ENCODE peak calls at places on chromosomes 7 and 10, in nine cellular contexts. P, C, B, L, E, X, T, Y and F are unnamed samples. For H3K9me3, the result is how much of the 10 kb centered on the place peaks cover.

GRCh38 chr7:157299613-157300405 is 37.0 kb upstream of the DNAJB6 start:
- DNase-seq in P (no peak), C (no peak), B (no peak), L (no peak), E (no peak), X (no peak), T (no peak), Y (no peak), F (peak)

GRCh38 chr7:133164444-133164843 is 82.6 kb upstream of the CHCHD3 start:
- DNase-seq in P (no peak), C (no peak), B (no peak), L (no peak), E (no peak), X (no peak), T (no peak), Y (no peak), F (no peak)

GRCh38 chr10:123331438-123331837 is 177.2 kb downstream of the BUB3 start:
- DNase-seq in P (no peak), C (no peak), B (no peak), L (no peak), E (no peak), X (no peak), T (no peak), Y (no peak), F (no peak)

GRCh38 chr10:103114876-103115275 is 78.2 kb downstream of the NT5C2 start:
- DNase-seq in P (no peak), C (no peak), B (no peak), L (no peak), E (no peak), X (no peak), T (no peak), Y (no peak), F (no peak)

GRCh38 chr7:83271212-83272099 is 108.8 kb upstream of the PCLO start:
- DNase-seq in P (no peak), C (no peak), B (no peak), L (no peak), E (no peak), X (no peak), T (peak), Y (no peak), F (no peak)

GRCh38 chr10:90915141-90916075 is 5.5 kb downstream of the ANKRD1 start:
- DNase-seq in P (no peak), C (no peak), B (peak), L (no peak), E (no peak), X (no peak), T (no peak), Y (no peak), F (no peak)

GRCh38 chr7:91634485-91635177 is 245.9 kb downstream of the MTERF1 start:
- DNase-seq in P (no peak), C (no peak), B (no peak), L (no peak), E (no peak), X (no peak), T (no peak), Y (no peak), F (no peak)

GRCh38 chr7:17247357-17247756 is 51.1 kb upstream of the AHR start:
- DNase-seq in P (no peak), C (no peak), B (no peak), L (no peak), E (no peak), X (no peak), T (no peak), Y (no peak), F (no peak)

GRCh38 chr10:60314306-60314940 is 75.3 kb downstream of the ANK3 start:
- DNase-seq in P (no peak), C (no peak), B (no peak), L (no peak), E (no peak), X (no peak), T (no peak), Y (no peak), F (no peak)

GRCh38 chr7:20529260-20529659 is 86.2 kb upstream of the ABCB5 start:
- DNase-seq in P (no peak), C (no peak), B (no peak), L (no peak), E (no peak), X (no peak), T (no peak), Y (no peak), F (no peak)

GRCh38 chr7:7799138-7799537 is 80.7 kb upstream of the RPA3 start:
- DNase-seq in P (no peak), C (no peak), B (no peak), L (no peak), E (no peak), X (no peak), T (peak), Y (no peak), F (no peak)

GRCh38 chr7:150902078-150903033 is 50.0 kb downstream of the AOC1 start:
- DNase-seq in P (no peak), C (no peak), B (no peak), L (peak), E (no peak), X (no peak), T (no peak), Y (no peak), F (no peak)

GRCh38 chr7:2715341-2716231 is 27.6 kb downstream of the AMZ1 start:
- DNase-seq in P (no peak), C (no peak), B (no peak), L (no peak), E (no peak), X (no peak), T (no peak), Y (no peak), F (no peak)

GRCh38 chr7:75624134-75624832 is 114.5 kb downstream of the HIP1 start:
- DNase-seq in P (no peak), C (peak), B (peak), L (no peak), E (peak), X (peak), T (peak), Y (no peak), F (peak)

GRCh38 chr7:132865766-132866531 is 215.9 kb downstream of the CHCHD3 start:
- DNase-seq in P (no peak), C (peak), B (no peak), L (no peak), E (no peak), X (no peak), T (peak), Y (no peak), F (no peak)

GRCh38 chr7:81604075-81604807 is 165.6 kb downstream of the HGF start:
- DNase-seq in P (no peak), C (no peak), B (no peak), L (no peak), E (no peak), X (no peak), T (peak), Y (no peak), F (no peak)

GRCh38 chr10:24869354-24870016 is 82.9 kb downstream of the PRTFDC1 start:
- DNase-seq in P (no peak), C (no peak), B (no peak), L (no peak), E (no peak), X (no peak), T (no peak), Y (no peak), F (no peak)

GRCh38 chr7:15889501-15889900 is 203.0 kb upstream of the MEOX2 start:
- DNase-seq in P (no peak), C (no peak), B (peak), L (no peak), E (no peak), X (no peak), T (peak), Y (no peak), F (no peak)

GRCh38 chr7:129503725-129504124 is 1.4 kb downstream of the SMKR1 start:
- DNase-seq in P (no peak), C (no peak), B (no peak), L (no peak), E (no peak), X (no peak), T (no peak), Y (peak), F (no peak)

GRCh38 chr10:124637746-124638145 is 106.4 kb downstream of the FAM53B start:
- DNase-seq in P (no peak), C (no peak), B (no peak), L (no peak), E (no peak), X (no peak), T (no peak), Y (no peak), F (peak)

GRCh38 chr10:70125918-70126590 is 6.6 kb downstream of the AIFM2 start:
- DNase-seq in P (no peak), C (no peak), B (no peak), L (no peak), E (no peak), X (no peak), T (no peak), Y (no peak), F (peak)

GRCh38 chr7:114508096-114508495 is 93.5 kb downstream of the FOXP2 start:
- DNase-seq in P (no peak), C (no peak), B (no peak), L (no peak), E (no peak), X (no peak), T (no peak), Y (no peak), F (no peak)

GRCh38 chr10:121736315-121737002 is 138.2 kb upstream of the FGFR2 start:
- DNase-seq in P (no peak), C (no peak), B (no peak), L (no peak), E (no peak), X (no peak), T (no peak), Y (no peak), F (no peak)

GRCh38 chr7:94630855-94631254 is 25.1 kb downstream of the SGCE start:
- DNase-seq in P (no peak), C (no peak), B (no peak), L (no peak), E (no peak), X (no peak), T (peak), Y (no peak), F (no peak)

GRCh38 chr7:80622531-80622930 is 15.9 kb upstream of the CD36 start:
- DNase-seq in P (no peak), C (no peak), B (no peak), L (no peak), E (no peak), X (no peak), T (no peak), Y (no peak), F (no peak)

GRCh38 chr10:47042199-47042473 is 130.9 kb downstream of the PTPN20 start:
- DNase-seq in P (no peak), C (no peak), B (peak), L (peak), E (peak), X (no peak), T (no peak), Y (peak), F (peak)

GRCh38 chr7:134836447-134836846 is 57.0 kb downstream of the CALD1 start:
- DNase-seq in P (no peak), C (no peak), B (no peak), L (no peak), E (no peak), X (peak), T (no peak), Y (no peak), F (no peak)

GRCh38 chr7:151409555-151410404 is at the start of gene WDR86:
- DNase-seq in P (no peak), C (no peak), B (no peak), L (peak), E (peak), X (no peak), T (no peak), Y (no peak), F (peak)

GRCh38 chr10:62831346-62831745 is 15.2 kb upstream of the EGR2 start:
- DNase-seq in P (no peak), C (no peak), B (no peak), L (no peak), E (no peak), X (no peak), T (no peak), Y (no peak), F (no peak)

GRCh38 chr10:101285519-101286070 is 56.3 kb upstream of the LBX1 start:
- DNase-seq in P (no peak), C (no peak), B (no peak), L (no peak), E (peak), X (no peak), T (no peak), Y (no peak), F (no peak)

GRCh38 chr7:92994889-92995288 is 122.9 kb downstream of the SAMD9 start:
- DNase-seq in P (no peak), C (no peak), B (no peak), L (no peak), E (no peak), X (no peak), T (no peak), Y (no peak), F (no peak)

GRCh38 chr7:87709258-87709657 is 81.1 kb downstream of the RUNDC3B start:
- DNase-seq in P (no peak), C (no peak), B (no peak), L (no peak), E (no peak), X (no peak), T (no peak), Y (no peak), F (no peak)

GRCh38 chr10:24440817-24441790 is 232.2 kb downstream of the KIAA1217 start:
- DNase-seq in P (peak), C (no peak), B (no peak), L (no peak), E (no peak), X (no peak), T (no peak), Y (no peak), F (no peak)

GRCh38 chr7:117014673-117015133 is 61.4 kb downstream of the ST7 start:
- DNase-seq in P (peak), C (peak), B (peak), L (no peak), E (peak), X (peak), T (peak), Y (peak), F (peak)

GRCh38 chr10:84944187-84944586 is 615.8 kb downstream of the CCSER2 start:
- DNase-seq in P (no peak), C (no peak), B (no peak), L (no peak), E (no peak), X (no peak), T (no peak), Y (no peak), F (no peak)

GRCh38 chr7:31106303-31107105 is 54.4 kb downstream of the ADCYAP1R1 start:
- DNase-seq in P (peak), C (peak), B (no peak), L (peak), E (no peak), X (no peak), T (no peak), Y (no peak), F (no peak)

GRCh38 chr10:131180086-131180485 is 131.4 kb downstream of the TCERG1L start:
- DNase-seq in P (no peak), C (no peak), B (no peak), L (no peak), E (no peak), X (no peak), T (no peak), Y (no peak), F (no peak)

GRCh38 chr10:131179386-131179785 is 132.1 kb downstream of the TCERG1L start:
- DNase-seq in P (no peak), C (no peak), B (no peak), L (no peak), E (peak), X (no peak), T (no peak), Y (no peak), F (peak)

GRCh38 chr10:131183546-131184045 is 127.9 kb downstream of the TCERG1L start:
- DNase-seq in P (no peak), C (peak), B (no peak), L (peak), E (no peak), X (no peak), T (no peak), Y (peak), F (peak)

GRCh38 chr10:131178956-131179355 is 132.6 kb downstream of the TCERG1L start:
- DNase-seq in P (no peak), C (no peak), B (no peak), L (peak), E (peak), X (no peak), T (no peak), Y (peak), F (peak)

DNA sequence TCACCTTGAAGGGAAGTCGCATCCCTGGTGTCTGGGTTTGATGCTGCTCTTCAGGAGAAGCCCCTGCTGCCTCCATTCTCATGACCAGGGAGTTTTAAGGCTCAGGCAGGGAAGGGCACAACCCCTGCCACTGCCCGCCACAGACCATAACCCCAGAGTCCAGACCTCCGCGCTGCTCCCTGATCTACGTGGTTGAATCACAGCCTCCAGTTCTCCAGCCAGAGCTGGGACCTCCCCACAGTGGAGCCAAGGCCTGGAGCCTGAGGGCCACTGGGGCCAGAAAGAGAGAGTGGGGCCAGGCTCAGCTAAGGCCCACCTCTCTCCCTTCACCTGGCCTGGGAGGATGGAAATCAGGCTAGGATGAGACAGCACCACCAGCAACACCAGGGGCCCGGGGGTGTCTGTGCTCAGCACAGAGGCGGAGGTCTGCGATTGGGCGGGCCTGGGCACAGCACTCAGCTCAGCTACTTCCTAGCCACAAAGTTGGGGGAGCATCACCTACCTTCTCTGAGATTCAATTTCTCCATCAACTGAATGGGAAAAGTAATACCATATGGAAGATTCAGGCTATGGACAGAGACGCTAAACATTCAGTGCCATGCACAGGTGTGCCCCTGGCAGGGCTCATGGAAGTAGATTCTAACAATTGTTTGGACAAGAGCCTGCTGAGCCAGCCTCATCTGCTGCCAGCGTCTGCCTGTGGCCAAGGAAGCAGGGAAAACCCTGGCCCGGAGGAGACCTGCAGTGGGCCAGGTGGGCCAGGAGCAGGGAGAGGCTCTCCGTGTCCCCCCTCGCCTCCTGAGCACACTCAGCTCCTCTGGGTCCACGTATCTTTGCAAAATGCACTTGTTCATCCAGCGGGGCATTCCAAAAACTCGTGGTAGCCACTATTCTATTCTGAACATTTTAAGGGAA is 130.3 kb downstream of the TCERG1L start:
- DNase-seq in P (no peak), C (no peak), B (no peak), L (peak), E (peak), X (no peak), T (no peak), Y (peak), F (peak)
- H3K9me3 ChIP-seq in P (under half), C (under half), B (under half), L (under half), E (under half), X (under half), T (under half), Y (under half), F (under half)

DNA sequence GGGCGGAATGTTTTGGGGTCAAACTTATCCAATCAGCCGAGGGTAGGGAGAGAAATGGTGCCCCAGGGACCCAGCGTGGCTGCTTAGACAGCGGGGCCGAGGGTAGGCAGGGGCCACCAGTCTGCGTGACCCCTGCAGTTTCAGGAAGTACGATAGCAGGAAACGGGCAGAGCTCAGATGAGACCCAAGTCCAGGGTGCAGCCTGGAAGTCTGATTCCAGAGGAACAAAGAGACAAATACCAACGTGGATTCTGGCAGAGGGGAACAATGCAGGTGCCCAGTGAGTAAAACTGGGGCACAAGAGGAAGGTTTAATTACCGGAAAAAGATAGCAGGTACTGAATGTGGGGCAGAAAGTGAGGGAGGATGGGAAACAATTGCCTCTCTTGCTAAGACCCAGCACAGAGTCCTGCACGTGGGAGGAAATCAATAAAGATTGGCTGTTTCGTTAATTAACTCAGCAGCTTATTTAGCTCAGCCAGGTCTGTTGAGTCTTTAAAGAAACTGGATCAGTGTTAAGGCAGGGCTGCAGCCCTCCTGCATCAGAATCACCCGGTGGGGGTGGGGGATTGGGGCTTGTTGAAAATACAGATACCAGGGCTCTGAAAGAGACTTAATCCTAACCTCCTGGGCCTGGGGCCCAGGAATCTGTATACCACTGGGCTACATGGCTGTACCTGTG is 50.4 kb upstream of the NFE2L3 start:
- DNase-seq in P (no peak), C (peak), B (no peak), L (peak), E (no peak), X (no peak), T (peak), Y (no peak), F (peak)
- TF ChIP-seq POLR2A in P (no peak), C (no peak), B (no peak), L (no peak), E (no peak), X (no peak), T (no peak), Y (no peak), F (no peak)

GRCh38 chr7:27918503-27918902 is 178.5 kb downstream of the TAX1BP1 start:
- DNase-seq in P (no peak), C (no peak), B (no peak), L (no peak), E (no peak), X (no peak), T (no peak), Y (no peak), F (no peak)
- H3K9me3 ChIP-seq in P (under half), C (under half), B (under half), L (under half), E (under half), X (under half), T (under half), Y (under half), F (under half)

GRCh38 chr7:148884049-148884298 is at the start of gene EZH2:
- DNase-seq in P (peak), C (no peak), B (no peak), L (no peak), E (no peak), X (no peak), T (no peak), Y (no peak), F (no peak)
- TF ChIP-seq POLR2A in P (no peak), C (no peak), B (no peak), L (no peak), E (no peak), X (no peak), T (no peak), Y (no peak), F (no peak)